ENCODE peak calls at places on chromosome 13, in ten cellular contexts. T is K562; Z is naive thymus-derived CD4-positive, alpha-beta T cell; J is Karpas-422; R is lung; F is CD8-positive, alpha-beta T cell; D is CD4-positive, CD25-positive, alpha-beta regulatory T cell; A is spleen; V is breast epithelium; U is CD8-positive, alpha-beta memory T cell. E is an unnamed sample.
A peak's percentile ranks its signal among the peaks of the same experiment; 100 is the strongest.

GRCh38 chr13:99085139-99085845 is 107.4 kb upstream of the DOCK9 start:
- DNase-seq in T (peak; percentile 23), Z (peak; percentile 42), J (no peak), R (no peak), F (no peak), D (no peak), A (peak; percentile 78), V (no peak), U (peak; percentile 24), E (peak; percentile 13)

GRCh38 chr13:105814219-105814901 is 721.1 kb downstream of the EFNB2 start:
- DNase-seq in T (no peak), Z (no peak), J (no peak), R (no peak), F (no peak), D (no peak), A (no peak), V (no peak), U (no peak), E (no peak)

GRCh38 chr13:50535050-50535449 is 308.4 kb downstream of the DLEU7 start:
- DNase-seq in T (no peak), Z (no peak), J (no peak), R (no peak), F (no peak), D (no peak), A (no peak), V (no peak), U (no peak), E (no peak)

GRCh38 chr13:101453784-101454201 is 1.3 kb downstream of the ITGBL1 start:
- DNase-seq in T (no peak), Z (no peak), J (no peak), R (peak; percentile 32), F (no peak), D (no peak), A (no peak), V (no peak), U (no peak), E (no peak)

GRCh38 chr13:93398167-93398566 is 171.6 kb downstream of the GPC6 start:
- DNase-seq in T (no peak), Z (no peak), J (no peak), R (no peak), F (no peak), D (no peak), A (no peak), V (no peak), U (no peak), E (no peak)

GRCh38 chr13:43113603-43114002 is 90.2 kb downstream of the DNAJC15 start:
- DNase-seq in T (no peak), Z (no peak), J (no peak), R (no peak), F (no peak), D (no peak), A (no peak), V (no peak), U (no peak), E (no peak)

GRCh38 chr13:24279267-24279666 is 30.1 kb upstream of the C1QTNF9 start:
- DNase-seq in T (no peak), Z (no peak), J (no peak), R (no peak), F (no peak), D (no peak), A (no peak), V (no peak), U (no peak), E (no peak)

GRCh38 chr13:24923305-24923640 is 159.3 kb downstream of the RNF17 start:
- DNase-seq in T (no peak), Z (no peak), J (peak; percentile 77), R (no peak), F (no peak), D (no peak), A (no peak), V (no peak), U (no peak), E (no peak)

GRCh38 chr13:107043016-107043957 is 475.4 kb upstream of the ARGLU1 start:
- DNase-seq in T (no peak), Z (no peak), J (no peak), R (no peak), F (no peak), D (no peak), A (no peak), V (no peak), U (no peak), E (no peak)

GRCh38 chr13:49791214-49791752 is 1.2 kb downstream of the KPNA3 start:
- DNase-seq in T (no peak), Z (no peak), J (peak; percentile 77), R (no peak), F (no peak), D (no peak), A (no peak), V (no peak), U (peak; percentile 1), E (no peak)

GRCh38 chr13:61810065-61810464 is 394.4 kb upstream of the PCDH20 start:
- DNase-seq in T (no peak), Z (no peak), J (no peak), R (no peak), F (no peak), D (no peak), A (no peak), V (no peak), U (no peak), E (no peak)

GRCh38 chr13:42981853-42982252 is 10.2 kb downstream of the EPSTI1 start:
- DNase-seq in T (no peak), Z (no peak), J (no peak), R (no peak), F (no peak), D (no peak), A (no peak), V (no peak), U (no peak), E (no peak)

GRCh38 chr13:100506600-100507422 is 81.8 kb downstream of the GGACT start:
- DNase-seq in T (no peak), Z (no peak), J (no peak), R (no peak), F (no peak), D (no peak), A (no peak), V (no peak), U (no peak), E (no peak)

GRCh38 chr13:40251343-40252032 is 415.0 kb downstream of the FOXO1 start:
- DNase-seq in T (no peak), Z (peak; percentile 10), J (no peak), R (no peak), F (no peak), D (no peak), A (no peak), V (no peak), U (no peak), E (no peak)

GRCh38 chr13:59435024-59435423 is 728.7 kb downstream of the DIAPH3 start:
- DNase-seq in T (no peak), Z (no peak), J (no peak), R (no peak), F (no peak), D (no peak), A (no peak), V (no peak), U (no peak), E (no peak)

GRCh38 chr13:49627831-49628652 is at the start of gene ARL11:
- DNase-seq in T (peak; percentile 47), Z (peak; percentile 48), J (peak; percentile 96), R (peak; percentile 62), F (peak; percentile 26), D (peak; percentile 19), A (peak; percentile 96), V (peak; percentile 70), U (peak; percentile 20), E (no peak)

GRCh38 chr13:50119593-50119992 is 104.3 kb downstream of the KCNRG start:
- DNase-seq in T (no peak), Z (no peak), J (no peak), R (no peak), F (no peak), D (no peak), A (no peak), V (no peak), U (no peak), E (no peak)

GRCh38 chr13:59459972-59460371 is 703.8 kb downstream of the DIAPH3 start:
- DNase-seq in T (no peak), Z (no peak), J (no peak), R (no peak), F (no peak), D (no peak), A (no peak), V (no peak), U (no peak), E (no peak)

GRCh38 chr13:70042193-70042592 is 65.4 kb upstream of the ATXN8OS start:
- DNase-seq in T (no peak), Z (no peak), J (no peak), R (no peak), F (no peak), D (no peak), A (no peak), V (no peak), U (no peak), E (no peak)

GRCh38 chr13:30685320-30685859 is 50.0 kb upstream of the ALOX5AP start:
- DNase-seq in T (no peak), Z (no peak), J (no peak), R (no peak), F (no peak), D (no peak), A (no peak), V (no peak), U (no peak), E (no peak)
- H3K27ac ChIP-seq in T (no peak overlapping the region), Z (no peak overlapping the region), J (no peak overlapping the region), R (no peak overlapping the region), F (no peak overlapping the region), D (no peak overlapping the region), A (no peak overlapping the region), V (no peak overlapping the region), U (no peak overlapping the region), E (no peak overlapping the region)

GRCh38 chr13:109355875-109356428 is 430.4 kb downstream of the IRS2 start:
- DNase-seq in T (no peak), Z (no peak), J (no peak), R (no peak), F (no peak), D (no peak), A (no peak), V (no peak), U (no peak), E (no peak)
- H3K4me3 ChIP-seq in T (no peak overlapping the region), Z (no peak overlapping the region), J (no peak overlapping the region), R (no peak overlapping the region), F (no peak overlapping the region), D (no peak overlapping the region), A (no peak overlapping the region), V (no peak overlapping the region), U (no peak overlapping the region), E (peak overlapping the region; percentile 12)

GRCh38 chr13:113411216-113412023 is 41.9 kb downstream of the ADPRHL1 start:
- DNase-seq in T (no peak), Z (no peak), J (no peak), R (no peak), F (no peak), D (no peak), A (peak; percentile 53), V (no peak), U (no peak), E (no peak)
- H3K27ac ChIP-seq in T (no peak overlapping the region), Z (no peak overlapping the region), J (no peak overlapping the region), R (peak overlapping the region; percentile 97), F (no peak overlapping the region), D (no peak overlapping the region), A (no peak overlapping the region), V (peak overlapping the region; percentile 90), U (no peak overlapping the region), E (no peak overlapping the region)

DNA sequence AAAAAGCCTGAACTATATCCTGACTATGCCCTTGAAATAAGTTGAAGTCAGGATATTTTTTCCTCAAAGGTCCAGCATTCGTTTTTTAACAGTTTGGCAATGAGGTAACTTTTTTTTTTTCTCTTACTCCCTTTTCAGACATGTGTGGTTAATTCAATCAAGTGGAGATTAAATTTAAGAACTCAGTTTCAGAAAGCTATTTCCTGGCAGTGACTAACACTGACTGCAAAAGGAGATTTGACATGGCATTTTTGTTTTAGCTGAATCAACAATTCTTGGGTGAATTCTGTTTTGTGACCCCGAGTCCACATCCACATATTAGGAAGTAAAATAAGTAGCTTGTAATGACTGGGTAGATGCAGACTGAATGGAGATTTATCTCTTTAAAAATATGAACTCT is 716.4 kb downstream of the PCDH9 start:
- DNase-seq in T (no peak), Z (no peak), J (no peak), R (no peak), F (no peak), D (no peak), A (no peak), V (no peak), U (no peak), E (no peak)
- H3K4me3 ChIP-seq in T (no peak overlapping the region), Z (no peak overlapping the region), J (no peak overlapping the region), R (no peak overlapping the region), F (no peak overlapping the region), D (no peak overlapping the region), A (no peak overlapping the region), V (no peak overlapping the region), U (no peak overlapping the region), E (no peak overlapping the region)